ENCODE peak calls at places on chromosomes 3 and 15, in eight cellular contexts. N, D, R, H, V, O, U and S are unnamed samples.

GRCh38 chr3:194672876-194673275 is 885 bp upstream of the LSG1 start:
- DNase-seq in H (no peak), O (no peak), V (no peak), N (no peak), D (no peak), U (no peak), R (no peak), S (no peak)

GRCh38 chr15:34327906-34328305 is 9.7 kb downstream of the SLC12A6 start:
- DNase-seq in N (no peak), D (no peak), O (no peak), U (no peak), H (no peak), V (no peak), R (no peak), S (no peak)

GRCh38 chr3:133930341-133930933 is 34.8 kb upstream of the RAB6B start:
- DNase-seq in H (no peak), V (peak; percentile 17), R (no peak), U (peak; percentile 62), D (peak; percentile 78), N (no peak), O (no peak), S (peak; percentile 45)

GRCh38 chr3:141477224-141477623 is 9.6 kb upstream of the RASA2 start:
- DNase-seq in R (no peak), O (no peak), N (peak; percentile 52), V (no peak), H (no peak), U (peak; percentile 90), D (peak; percentile 72), S (no peak)

GRCh38 chr3:50516048-50516871 is 12.8 kb upstream of the CACNA2D2 start:
- DNase-seq in V (peak; percentile 81), H (peak; percentile 74), N (no peak), O (peak; percentile 21), U (no peak), D (no peak), R (peak; percentile 70), S (peak; percentile 78)

GRCh38 chr15:33201376-33202189 is 7.1 kb upstream of the FMN1 start:
- DNase-seq in N (no peak), U (peak; percentile 77), V (peak; percentile 79), D (peak; percentile 12), H (no peak), R (peak; percentile 31), O (peak; percentile 89), S (no peak)

GRCh38 chr3:13834258-13835035 is 45.4 kb downstream of the WNT7A start:
- DNase-seq in U (no peak), N (no peak), R (no peak), V (peak; percentile 68), D (no peak), O (no peak), H (no peak), S (no peak)

GRCh38 chr15:39580630-39581500 is at the start of gene THBS1:
- DNase-seq in N (peak; percentile 95), D (peak; percentile 99), R (peak; percentile 93), V (peak; percentile 87), U (peak; percentile 97), O (peak; percentile 78), H (peak; percentile 87), S (peak; percentile 89)

GRCh38 chr3:45123841-45124269 is 22.3 kb downstream of the CDCP1 start:
- DNase-seq in D (peak; percentile 93), N (no peak), V (no peak), R (no peak), U (peak; percentile 89), H (no peak), O (no peak), S (no peak)

GRCh38 chr3:82000773-82001172 is 239.3 kb upstream of the GBE1 start:
- DNase-seq in V (no peak), D (no peak), H (no peak), N (no peak), U (no peak), O (no peak), R (no peak), S (no peak)

GRCh38 chr3:4411236-4411635 is 55.8 kb downstream of the SUMF1 start:
- DNase-seq in N (no peak), U (no peak), R (no peak), V (no peak), O (no peak), H (no peak), D (no peak), S (no peak)

GRCh38 chr15:48102167-48102566 is 18.6 kb upstream of the SLC24A5 start:
- DNase-seq in U (no peak), H (no peak), O (no peak), D (no peak), N (no peak), R (no peak), V (no peak), S (no peak)

GRCh38 chr3:63661242-63661641 is 8.8 kb downstream of the SNTN start:
- DNase-seq in D (no peak), U (no peak), H (no peak), V (no peak), O (no peak), R (no peak), N (no peak), S (no peak)
- TF ChIP-seq CTCF in D (peak; percentile 38), U (peak; percentile 72), H (no peak), V (no peak), O (no peak), R (no peak), N (peak; percentile 40), S (peak; percentile 50)

DNA sequence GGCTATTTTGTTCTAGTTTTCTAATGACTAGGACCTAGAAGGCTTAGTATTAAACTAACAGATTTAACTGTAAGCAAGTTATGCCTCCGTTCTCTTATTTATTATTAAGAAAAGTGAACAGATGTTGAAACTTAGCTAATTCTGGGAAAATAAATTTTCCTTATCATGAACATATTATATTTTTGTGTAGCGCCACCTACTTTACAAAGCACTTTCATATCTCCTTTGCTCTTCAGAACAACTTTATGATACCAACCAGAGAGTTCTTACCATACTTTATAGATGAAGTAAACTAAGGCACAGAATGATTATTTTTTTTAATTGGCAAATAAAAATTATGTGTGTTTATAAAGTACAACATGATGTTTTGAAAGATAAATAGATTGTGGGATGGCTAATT is 59.4 kb downstream of the NME9 start:
- DNase-seq in R (no peak), D (no peak), O (no peak), N (no peak), U (no peak), V (no peak), H (no peak), S (no peak)
- TF ChIP-seq CTCF in R (no peak), D (no peak), O (no peak), N (no peak), U (peak; percentile 58), V (no peak), H (no peak), S (no peak)

DNA sequence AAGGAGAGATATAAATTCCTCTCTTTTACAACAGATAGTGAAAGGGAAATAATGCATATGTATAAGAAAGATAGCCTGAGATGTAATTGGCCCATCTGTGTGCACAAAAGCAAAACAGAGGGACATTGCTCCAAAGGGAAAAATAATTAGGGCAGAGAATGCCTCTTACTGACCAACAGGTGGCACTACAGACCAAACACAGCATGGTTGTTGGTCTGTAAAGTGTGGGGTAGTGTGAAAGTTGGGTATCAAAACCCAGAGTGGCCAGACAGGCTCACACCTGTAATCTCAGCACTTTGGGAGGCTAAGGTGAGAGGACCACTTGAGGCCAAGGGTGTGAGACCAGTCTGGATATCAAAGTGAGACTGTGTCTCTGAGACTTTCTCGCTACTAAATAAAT is 4.5 kb upstream of the TLNRD1 start:
- DNase-seq in V (no peak), H (no peak), O (no peak), D (no peak), N (no peak), R (no peak), U (no peak), S (no peak)
- TF ChIP-seq CTCF in V (peak; percentile 38), H (peak; percentile 60), O (no peak), D (peak; percentile 41), N (peak; percentile 36), R (peak; percentile 44), U (peak; percentile 74), S (peak; percentile 72)

DNA sequence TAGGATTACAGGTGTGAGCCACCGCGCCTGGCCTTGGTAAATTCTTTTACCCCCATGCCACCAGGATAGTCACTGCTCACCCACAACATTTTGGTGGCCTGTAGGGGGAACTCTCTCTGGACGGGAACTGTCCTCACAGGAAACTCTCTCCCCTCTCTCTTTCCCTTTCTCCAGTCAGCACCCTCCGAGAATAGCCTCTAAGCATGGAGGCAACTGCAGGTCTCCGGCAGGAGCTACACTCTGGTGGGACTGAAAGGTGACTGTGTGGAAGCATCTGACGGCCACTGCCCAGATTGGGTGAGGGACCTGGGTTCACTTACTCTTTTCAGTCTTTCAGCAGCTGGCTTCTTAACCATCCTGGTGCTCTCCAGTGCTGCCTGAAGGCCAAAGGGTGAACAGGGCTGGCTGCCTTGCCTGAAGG is 21.3 kb downstream of the TRANK1 start:
- DNase-seq in R (no peak), O (peak; percentile 26), H (no peak), D (no peak), V (peak; percentile 56), N (no peak), U (no peak), S (no peak)
- TF ChIP-seq CTCF in R (no peak), O (peak; percentile 28), H (no peak), D (peak; percentile 27), V (peak; percentile 62), N (no peak), U (no peak), S (no peak)

DNA sequence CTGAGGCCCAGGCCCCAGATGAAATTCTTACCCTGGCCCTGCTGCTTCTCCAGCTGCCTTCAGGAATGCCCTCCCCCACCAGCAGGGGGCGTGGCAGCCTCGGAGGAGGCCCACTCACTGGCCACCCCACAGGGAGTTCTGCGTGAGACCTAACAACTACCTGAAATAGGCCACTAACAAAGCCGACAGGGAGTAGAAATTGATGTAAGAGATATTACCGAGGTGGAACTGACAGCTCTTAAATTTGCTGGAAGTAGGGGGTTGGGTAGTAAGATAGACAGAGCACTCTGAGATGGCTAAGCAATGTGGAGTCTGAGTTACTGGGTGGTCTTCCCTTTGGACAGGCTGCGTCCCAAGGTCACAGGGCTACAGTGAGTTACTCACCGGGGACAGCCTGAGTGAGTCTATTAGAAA is 240.8 kb downstream of the SHOX2 start:
- DNase-seq in R (no peak), D (no peak), V (peak; percentile 81), N (no peak), U (no peak), H (no peak), O (no peak), S (no peak)
- TF ChIP-seq CTCF in R (peak; percentile 22), D (peak; percentile 16), V (peak; percentile 50), N (peak; percentile 41), U (peak; percentile 71), H (peak; percentile 33), O (peak; percentile 14), S (peak; percentile 68)

DNA sequence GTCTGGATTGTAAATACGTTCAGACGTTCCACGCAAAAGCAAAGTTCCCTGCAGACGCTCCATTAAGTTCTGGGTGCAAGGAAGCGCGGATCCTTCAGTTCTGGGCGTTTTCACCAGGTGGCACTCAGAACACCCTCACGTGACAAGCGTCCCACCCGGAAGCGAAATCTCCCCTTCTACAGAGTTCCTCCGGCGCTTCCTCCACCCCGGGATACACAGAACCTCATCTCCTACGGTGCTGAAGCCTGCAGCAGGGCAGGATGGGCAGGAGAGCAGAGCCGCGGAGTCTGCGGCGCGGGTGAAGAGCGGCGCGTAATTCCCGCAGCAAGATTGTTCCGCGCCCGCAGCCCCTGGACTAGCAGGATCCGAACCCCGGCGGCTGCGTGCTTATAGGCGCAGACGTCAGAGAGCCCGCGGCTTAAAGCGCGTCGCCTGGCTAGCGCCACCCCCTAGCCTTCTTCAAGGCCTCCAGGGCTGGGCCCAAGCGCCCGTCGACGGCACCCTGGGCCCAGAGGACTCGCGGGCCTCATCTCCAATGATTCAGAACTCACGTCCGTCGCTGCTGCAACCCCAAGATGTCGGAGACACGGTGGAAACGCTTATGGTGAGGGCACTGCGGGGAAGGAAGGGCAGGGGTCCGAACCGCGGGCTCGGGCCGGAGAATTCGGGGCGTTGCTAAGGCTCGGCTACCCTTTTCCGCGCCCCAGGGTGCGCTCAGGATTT is at the start of gene SLC25A38:
- DNase-seq in N (peak; percentile 50), H (peak; percentile 67), R (peak; percentile 80), D (peak; percentile 85), O (peak; percentile 88), U (peak; percentile 78), V (peak; percentile 96), S (peak; percentile 80)
- TF ChIP-seq CTCF in N (peak; percentile 38), H (peak; percentile 30), R (peak; percentile 31), D (peak; percentile 47), O (no peak), U (peak; percentile 50), V (peak; percentile 35), S (peak; percentile 50)